ENCODE peak calls at places on chromosomes 16 and 17, in seven cellular contexts. One of them, this sample, is unnamed.

GRCh38 chr17:15947331-15947730 is 2.4 kb downstream of the ADORA2B start:
- DNase-seq in H9: no peak
- DNase-seq in neural progenitor cell: no peak
- DNase-seq in heart left ventricle: no peak
- DNase-seq in T-helper 17 cell: no peak
- DNase-seq in lower leg skin: no peak
- DNase-seq in pons: no peak
- DNase-seq in this sample: no peak

GRCh38 chr17:59004338-59005111 is 102.2 kb downstream of the TRIM37 start:
- DNase-seq in pons: peak; percentile 70
- DNase-seq in heart left ventricle: peak; percentile 45
- DNase-seq in neural progenitor cell: peak; percentile 67
- DNase-seq in T-helper 17 cell: peak; percentile 31
- DNase-seq in H9: peak; percentile 67
- DNase-seq in lower leg skin: peak; percentile 59
- DNase-seq in this sample: peak; percentile 59

GRCh38 chr17:18181358-18181757 is 2.3 kb upstream of the ALKBH5 start:
- DNase-seq in T-helper 17 cell: no peak
- DNase-seq in heart left ventricle: no peak
- DNase-seq in lower leg skin: no peak
- DNase-seq in neural progenitor cell: no peak
- DNase-seq in H9: no peak
- DNase-seq in pons: no peak
- DNase-seq in this sample: no peak

GRCh38 chr17:40857535-40857934 is 9.5 kb downstream of the KRT12 start:
- DNase-seq in heart left ventricle: no peak
- DNase-seq in H9: no peak
- DNase-seq in pons: no peak
- DNase-seq in lower leg skin: no peak
- DNase-seq in neural progenitor cell: no peak
- DNase-seq in T-helper 17 cell: no peak
- DNase-seq in this sample: no peak

GRCh38 chr17:8438441-8438840 is 2.8 kb downstream of the NDEL1 start:
- DNase-seq in H9: no peak
- DNase-seq in pons: no peak
- DNase-seq in heart left ventricle: no peak
- DNase-seq in T-helper 17 cell: no peak
- DNase-seq in lower leg skin: no peak
- DNase-seq in neural progenitor cell: no peak
- DNase-seq in this sample: no peak

GRCh38 chr17:46216682-46217081 is 23.5 kb upstream of the KANSL1 start:
- DNase-seq in neural progenitor cell: no peak
- DNase-seq in T-helper 17 cell: no peak
- DNase-seq in pons: no peak
- DNase-seq in heart left ventricle: no peak
- DNase-seq in lower leg skin: no peak
- DNase-seq in H9: no peak
- DNase-seq in this sample: no peak

GRCh38 chr16:65336169-65336568 is 214.3 kb upstream of the CDH11 start:
- DNase-seq in heart left ventricle: no peak
- DNase-seq in pons: no peak
- DNase-seq in lower leg skin: no peak
- DNase-seq in H9: no peak
- DNase-seq in T-helper 17 cell: no peak
- DNase-seq in neural progenitor cell: no peak
- DNase-seq in this sample: no peak

GRCh38 chr16:22948058-22948602 is 134.2 kb downstream of the HS3ST2 start:
- DNase-seq in heart left ventricle: no peak
- DNase-seq in H9: peak; percentile 74
- DNase-seq in lower leg skin: no peak
- DNase-seq in neural progenitor cell: no peak
- DNase-seq in T-helper 17 cell: no peak
- DNase-seq in pons: no peak
- DNase-seq in this sample: no peak

GRCh38 chr16:51146256-51146924 is 4.7 kb downstream of the SALL1 start:
- DNase-seq in heart left ventricle: no peak
- DNase-seq in T-helper 17 cell: no peak
- DNase-seq in pons: peak; percentile 86
- DNase-seq in neural progenitor cell: peak; percentile 44
- DNase-seq in lower leg skin: no peak
- DNase-seq in H9: no peak
- DNase-seq in this sample: no peak

GRCh38 chr16:57115504-57116182 is 23.3 kb downstream of the CPNE2 start:
- DNase-seq in heart left ventricle: peak; percentile 69
- DNase-seq in T-helper 17 cell: no peak
- DNase-seq in H9: no peak
- DNase-seq in lower leg skin: no peak
- DNase-seq in neural progenitor cell: peak; percentile 84
- DNase-seq in pons: peak; percentile 98
- DNase-seq in this sample: no peak

GRCh38 chr17:76353004-76353598 is 615 bp downstream of the PRPSAP1 start:
- DNase-seq in neural progenitor cell: peak; percentile 63
- DNase-seq in heart left ventricle: peak; percentile 40
- DNase-seq in pons: no peak
- DNase-seq in lower leg skin: no peak
- DNase-seq in H9: peak; percentile 50
- DNase-seq in T-helper 17 cell: no peak
- DNase-seq in this sample: peak; percentile 80